ENCODE peak calls at places on chromosomes 12 and 14, in nine cellular contexts. M is kidney glomerular epithelial cell, D is mammary epithelial cell, O is transverse colon, W is GM03348, Q is WTC11, J is psoas muscle, K is cardiac fibroblast, U is NCI-H1092 treated with DMSO at 0.1 percent for 48 hours. R is an unnamed sample.

GRCh38 chr14:75519394-75519793 is 2.9 kb upstream of the BATF start:
- DNase-seq in Q (no peak), D (no peak), K (no peak), O (no peak), M (no peak), J (no peak), W (no peak), U (no peak), R (no peak)

GRCh38 chr12:11016937-11017336 is 5.5 kb downstream of the TAS2R19 start:
- DNase-seq in J (no peak), Q (no peak), U (no peak), W (no peak), M (no peak), O (peak), K (no peak), D (no peak), R (no peak)

GRCh38 chr12:26238341-26239126 is 43.2 kb downstream of the SSPN start:
- DNase-seq in U (no peak), O (no peak), M (peak), W (peak), D (no peak), J (peak), Q (no peak), K (peak), R (no peak)

GRCh38 chr14:87772854-87773253 is 220.1 kb downstream of the GALC start:
- DNase-seq in Q (no peak), K (no peak), M (no peak), O (no peak), W (no peak), J (no peak), U (no peak), D (no peak), R (peak)

GRCh38 chr12:91922674-91923073 is 223.0 kb downstream of the BTG1 start:
- DNase-seq in M (no peak), U (no peak), D (no peak), Q (no peak), J (no peak), K (peak), W (no peak), O (no peak), R (no peak)

GRCh38 chr14:100896369-100897060 is 7.0 kb downstream of the RTL1 start:
- DNase-seq in W (no peak), U (no peak), Q (peak), K (no peak), D (no peak), J (no peak), O (no peak), M (no peak), R (no peak)

GRCh38 chr14:92651106-92651792 is 97.2 kb downstream of the LGMN start:
- DNase-seq in Q (no peak), K (no peak), M (no peak), J (peak), U (no peak), D (no peak), W (no peak), O (peak), R (no peak)

GRCh38 chr12:93978553-93978952 is 169.8 kb upstream of the PLXNC1 start:
- DNase-seq in W (peak), O (no peak), J (no peak), Q (no peak), M (no peak), K (peak), D (peak), U (no peak), R (no peak)

GRCh38 chr12:98126637-98127335 is 388.6 kb upstream of the TMPO start:
- DNase-seq in U (no peak), D (no peak), J (no peak), M (no peak), W (no peak), O (no peak), Q (no peak), K (peak), R (no peak)